ENCODE peak calls at places on chromosomes 3 and 15, in nine cellular contexts. R is left ventricle myocardium inferior; I is neural progenitor cell; M is kidney; Y is transverse colon; E is sigmoid colon; Z is ascending aorta; C is aorta; V is CD4-positive, alpha-beta T cell. K is an unnamed sample. For H3K9me3, the result is how much of the 10 kb centered on the place peaks cover.

GRCh38 chr3:87359807-87360206 is 83.4 kb upstream of the POU1F1 start:
- DNase-seq in R (no peak), I (no peak), M (no peak), Y (no peak), E (no peak), Z (no peak), C (no peak), V (no peak), K (no peak)

GRCh38 chr3:133833880-133834620 is 28.4 kb downstream of the SRPRB start:
- DNase-seq in R (no peak), I (no peak), M (no peak), Y (no peak), E (no peak), Z (no peak), C (no peak), V (no peak), K (no peak)

GRCh38 chr3:10162147-10162546 is 2.6 kb upstream of the IRAK2 start:
- DNase-seq in R (no peak), I (no peak), M (peak), Y (no peak), E (no peak), Z (no peak), C (no peak), V (no peak), K (no peak)

GRCh38 chr3:107684431-107684925 is 161.7 kb downstream of the BBX start:
- DNase-seq in R (no peak), I (no peak), M (no peak), Y (no peak), E (no peak), Z (no peak), C (no peak), V (peak), K (no peak)

GRCh38 chr15:90637693-90638092 is 79.5 kb upstream of the BLM start:
- DNase-seq in R (no peak), I (peak), M (peak), Y (no peak), E (no peak), Z (no peak), C (no peak), V (no peak), K (no peak)

GRCh38 chr3:45631486-45631885 is 36.9 kb downstream of the LIMD1 start:
- DNase-seq in R (no peak), I (no peak), M (no peak), Y (no peak), E (no peak), Z (no peak), C (no peak), V (no peak), K (peak)

GRCh38 chr3:190172751-190173150 is 52.1 kb upstream of the P3H2 start:
- DNase-seq in R (no peak), I (no peak), M (no peak), Y (no peak), E (no peak), Z (no peak), C (no peak), V (no peak), K (no peak)

GRCh38 chr15:65132841-65133549 is 613 bp downstream of the PDCD7 start:
- DNase-seq in R (peak), I (peak), M (peak), Y (peak), E (no peak), Z (no peak), C (peak), V (no peak), K (peak)

GRCh38 chr3:12967751-12968209 is 105.4 kb downstream of the IQSEC1 start:
- DNase-seq in R (peak), I (peak), M (peak), Y (peak), E (peak), Z (peak), C (peak), V (peak), K (peak)

GRCh38 chr15:56619881-56620280 is 113.4 kb downstream of the ZNF280D start:
- DNase-seq in R (no peak), I (no peak), M (no peak), Y (no peak), E (no peak), Z (no peak), C (no peak), V (no peak), K (no peak)

DNA sequence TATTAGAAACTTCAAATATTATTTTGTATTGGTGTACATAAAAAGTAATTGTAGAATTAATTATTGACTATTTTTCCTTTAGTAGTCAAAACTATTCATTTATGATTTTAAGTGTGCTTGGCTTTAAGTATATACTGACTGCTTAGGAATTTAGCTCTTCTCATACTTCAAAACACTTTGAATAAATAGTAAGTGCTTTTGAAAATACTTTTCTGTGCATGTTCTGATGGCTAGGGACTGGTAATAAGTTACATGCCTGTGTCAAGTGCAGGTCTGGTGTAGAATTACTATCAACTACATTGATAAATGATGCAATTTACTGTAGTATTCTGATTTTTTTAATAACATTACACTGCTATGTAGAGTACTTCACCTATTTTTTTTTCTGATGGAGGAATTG is 397.6 kb upstream of the SGO1 start:
- DNase-seq in R (no peak), I (no peak), M (no peak), Y (no peak), E (no peak), Z (no peak), C (no peak), V (no peak), K (no peak)
- H3K27ac ChIP-seq in R (no peak), I (no peak), M (no peak), Y (no peak), E (no peak), Z (no peak), C (no peak), V (no peak), K (no peak)

DNA sequence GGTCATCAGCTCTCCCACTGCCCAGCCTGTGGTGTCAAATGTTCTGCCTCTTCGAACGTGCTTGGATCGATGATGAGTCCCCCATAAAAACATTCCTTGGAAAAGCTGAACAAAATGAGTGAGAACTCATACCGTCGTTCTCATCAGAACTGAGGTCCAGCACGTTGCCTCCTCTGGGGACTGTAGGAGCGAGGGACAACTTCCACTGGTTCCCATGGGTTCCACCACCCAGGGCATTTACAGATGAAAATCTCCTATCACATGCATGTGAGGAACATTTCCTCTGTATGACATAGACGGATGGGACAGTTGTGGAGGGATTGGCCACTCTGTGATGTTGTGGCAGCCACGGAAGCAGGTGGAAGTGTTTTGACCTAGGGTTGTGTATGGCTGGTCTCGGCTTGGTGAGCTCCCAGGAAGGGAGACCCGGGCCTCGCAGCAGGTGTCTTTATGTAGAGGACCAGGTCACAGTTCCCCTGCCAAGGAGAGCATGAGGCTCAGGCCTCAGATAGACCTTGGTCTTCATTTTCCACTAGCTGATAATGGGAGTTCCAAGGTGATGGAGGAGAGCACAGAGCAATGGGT is 113.0 kb downstream of the SNRPN start:
- DNase-seq in R (no peak), I (no peak), M (peak), Y (no peak), E (peak), Z (no peak), C (peak), V (no peak), K (no peak)
- H3K9me3 ChIP-seq in R (half or more), I (under half), M (half or more), Y (half or more), E (half or more), Z (half or more), C (half or more), V (half or more), K (under half)

GRCh38 chr3:172251211-172251610 is 197.0 kb downstream of the GHSR start:
- DNase-seq in R (no peak), I (no peak), M (no peak), Y (no peak), E (no peak), Z (no peak), C (no peak), V (no peak), K (no peak)
- H3K27ac ChIP-seq in R (no peak), I (no peak), M (no peak), Y (no peak), E (no peak), Z (no peak), C (no peak), V (no peak), K (no peak)

GRCh38 chr3:109874900-109875735 is 537.8 kb upstream of the DPPA4 start:
- DNase-seq in R (no peak), I (no peak), M (no peak), Y (no peak), E (no peak), Z (no peak), C (no peak), V (no peak), K (no peak)
- H3K9me3 ChIP-seq in R (under half), I (under half), M (under half), Y (under half), E (under half), Z (under half), C (under half), V (under half), K (under half)

GRCh38 chr15:39598186-39598850 is 17.4 kb downstream of the THBS1 start:
- DNase-seq in R (no peak), I (no peak), M (no peak), Y (no peak), E (no peak), Z (no peak), C (no peak), V (no peak), K (no peak)

GRCh38 chr15:39598958-39599845 is 18.3 kb downstream of the THBS1 start:
- DNase-seq in R (no peak), I (no peak), M (no peak), Y (no peak), E (no peak), Z (no peak), C (no peak), V (no peak), K (no peak)

GRCh38 chr15:39597751-39598185 is 16.9 kb downstream of the THBS1 start:
- DNase-seq in R (no peak), I (no peak), M (no peak), Y (no peak), E (no peak), Z (no peak), C (no peak), V (no peak), K (no peak)

GRCh38 chr15:39602143-39602542 is 21.3 kb downstream of the THBS1 start:
- DNase-seq in R (no peak), I (peak), M (no peak), Y (no peak), E (no peak), Z (no peak), C (no peak), V (no peak), K (no peak)

GRCh38 chr15:39599871-39600270 is 19.0 kb downstream of the THBS1 start:
- DNase-seq in R (no peak), I (no peak), M (no peak), Y (no peak), E (no peak), Z (no peak), C (no peak), V (no peak), K (no peak)
- H3K27ac ChIP-seq in R (no peak), I (no peak), M (no peak), Y (peak), E (no peak), Z (no peak), C (no peak), V (no peak), K (no peak)

K was measured in small intestine.